ENCODE peak calls at places on chromosomes 11 and 22, in four cellular contexts. U, V, B and A are unnamed samples.
A peak's percentile ranks its signal among the peaks of the same experiment; 100 is the strongest.

GRCh38 chr11:34654491-34655334 is 33.8 kb downstream of the EHF start:
- DNase-seq in U (no peak), V (no peak), B (no peak), A (peak; percentile 92)

GRCh38 chr11:76238551-76238950 is 32.2 kb upstream of the WNT11 start:
- DNase-seq in U (no peak), V (no peak), B (no peak), A (no peak)

GRCh38 chr11:43787823-43788222 is 92.8 kb upstream of the ALKBH3 start:
- DNase-seq in U (no peak), V (no peak), B (no peak), A (no peak)

GRCh38 chr22:31080848-31081649 is at the start of gene SMTN:
- DNase-seq in U (peak; percentile 98), V (peak; percentile 96), B (peak; percentile 83), A (peak; percentile 93)

GRCh38 chr11:45801723-45802315 is 3.1 kb upstream of the SLC35C1 start:
- DNase-seq in U (peak; percentile 75), V (peak; percentile 18), B (no peak), A (peak; percentile 84)

GRCh38 chr11:15136166-15136565 is 21.4 kb downstream of the INSC start:
- DNase-seq in U (no peak), V (no peak), B (no peak), A (no peak)

GRCh38 chr11:42646959-42647358 is 664.8 kb upstream of the API5 start:
- DNase-seq in U (no peak), V (no peak), B (no peak), A (no peak)

GRCh38 chr11:65113361-65113756 is 1.7 kb downstream of the TM7SF2 start:
- DNase-seq in U (no peak), V (no peak), B (no peak), A (no peak)

GRCh38 chr11:64624869-64625481 is 34.0 kb downstream of the SLC22A12 start:
- DNase-seq in U (no peak), V (no peak), B (no peak), A (no peak)

GRCh38 chr11:89491141-89491690 is at the start of gene NOX4:
- DNase-seq in U (no peak), V (peak; percentile 89), B (no peak), A (peak; percentile 14)

GRCh38 chr11:43687120-43687791 is 6.7 kb downstream of the HSD17B12 start:
- DNase-seq in U (peak; percentile 21), V (peak; percentile 87), B (no peak), A (no peak)

GRCh38 chr11:95512682-95513081 is 276.9 kb downstream of the FAM76B start:
- DNase-seq in U (peak; percentile 34), V (peak; percentile 41), B (no peak), A (peak; percentile 24)

GRCh38 chr11:11789735-11790369 is 51.9 kb upstream of the USP47 start:
- DNase-seq in U (no peak), V (peak; percentile 16), B (no peak), A (peak; percentile 35)

GRCh38 chr11:118789501-118790356 is 1.2 kb downstream of the DDX6 start:
- DNase-seq in U (peak; percentile 63), V (peak; percentile 65), B (peak; percentile 36), A (peak; percentile 39)

GRCh38 chr11:111206472-111206871 is 39.1 kb upstream of the POU2AF2 start:
- DNase-seq in U (no peak), V (peak; percentile 5), B (no peak), A (no peak)

GRCh38 chr22:22894740-22895731 is 7.4 kb downstream of the IGLL5 start:
- DNase-seq in U (no peak), V (no peak), B (no peak), A (no peak)

GRCh38 chr11:86938900-86939880 is 16.0 kb downstream of the FZD4 start:
- DNase-seq in U (no peak), V (peak; percentile 85), B (no peak), A (peak; percentile 90)

GRCh38 chr11:74870485-74870884 is 78.4 kb downstream of the XRRA1 start:
- DNase-seq in U (no peak), V (peak; percentile 49), B (no peak), A (peak; percentile 68)

GRCh38 chr11:74863410-74863809 is 85.5 kb downstream of the XRRA1 start:
- DNase-seq in U (no peak), V (no peak), B (no peak), A (no peak)

GRCh38 chr11:74871037-74871436 is 77.9 kb downstream of the XRRA1 start:
- DNase-seq in U (no peak), V (no peak), B (no peak), A (no peak)

GRCh38 chr11:74860743-74861142 is 88.1 kb downstream of the XRRA1 start:
- DNase-seq in U (no peak), V (no peak), B (no peak), A (no peak)

DNA sequence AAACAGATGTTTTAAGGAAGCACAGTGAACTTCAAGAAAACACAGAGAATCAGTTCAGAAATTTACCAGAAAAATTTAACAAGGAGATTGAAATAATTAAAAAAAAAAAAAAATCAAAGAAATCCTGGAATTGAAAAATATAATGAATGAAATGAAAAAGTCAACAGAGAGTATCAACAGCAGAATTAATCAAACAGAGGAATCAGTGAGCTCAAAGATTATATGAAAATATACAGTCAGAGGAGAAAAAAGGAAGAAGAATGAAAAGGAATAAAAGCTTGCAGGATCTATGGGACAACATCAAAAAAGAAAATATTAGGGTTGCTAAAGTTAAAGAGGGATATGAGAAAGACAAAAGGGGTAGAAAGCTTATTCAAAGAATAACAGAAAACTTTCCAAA is 82.3 kb downstream of the XRRA1 start:
- DNase-seq in U (no peak), V (no peak), B (no peak), A (no peak)
- H3K9me3 ChIP-seq in U (peaks cover 12% of the 10 kb centered on the region), V (peaks cover 3% of the 10 kb centered on the region), B (peaks cover 56% of the 10 kb centered on the region), A (peaks cover 66% of the 10 kb centered on the region)

GRCh38 chr22:24302591-24302990 is 32.0 kb downstream of the SPECC1L start:
- DNase-seq in U (peak; percentile 49), V (no peak), B (no peak), A (no peak)
- H3K9me3 ChIP-seq in U (no peaks in the 10 kb centered on the region), V (no peaks in the 10 kb centered on the region), B (no peaks in the 10 kb centered on the region), A (no peaks in the 10 kb centered on the region)

GRCh38 chr22:47250995-47251765 is 488.7 kb downstream of the TBC1D22A start:
- DNase-seq in U (no peak), V (no peak), B (no peak), A (no peak)
- H3K9me3 ChIP-seq in U (no peaks in the 10 kb centered on the region), V (no peaks in the 10 kb centered on the region), B (no peaks in the 10 kb centered on the region), A (no peaks in the 10 kb centered on the region)

GRCh38 chr11:125797641-125798040 is 9.7 kb downstream of the PATE3 start:
- DNase-seq in U (no peak), V (no peak), B (no peak), A (no peak)
- H3K9me3 ChIP-seq in U (no peaks in the 10 kb centered on the region), V (no peaks in the 10 kb centered on the region), B (peaks cover 14% of the 10 kb centered on the region), A (peaks cover 10% of the 10 kb centered on the region)

GRCh38 chr22:48254311-48254873 is 1491.9 kb downstream of the TBC1D22A start:
- DNase-seq in U (peak; percentile 60), V (no peak), B (no peak), A (no peak)

GRCh38 chr22:48253573-48253972 is 1491.1 kb downstream of the TBC1D22A start:
- DNase-seq in U (no peak), V (no peak), B (no peak), A (no peak)

GRCh38 chr22:48251629-48252028 is 1489.2 kb downstream of the TBC1D22A start:
- DNase-seq in U (no peak), V (no peak), B (no peak), A (no peak)

GRCh38 chr22:48250937-48251530 is 1488.6 kb downstream of the TBC1D22A start:
- DNase-seq in U (no peak), V (no peak), B (no peak), A (no peak)

DNA sequence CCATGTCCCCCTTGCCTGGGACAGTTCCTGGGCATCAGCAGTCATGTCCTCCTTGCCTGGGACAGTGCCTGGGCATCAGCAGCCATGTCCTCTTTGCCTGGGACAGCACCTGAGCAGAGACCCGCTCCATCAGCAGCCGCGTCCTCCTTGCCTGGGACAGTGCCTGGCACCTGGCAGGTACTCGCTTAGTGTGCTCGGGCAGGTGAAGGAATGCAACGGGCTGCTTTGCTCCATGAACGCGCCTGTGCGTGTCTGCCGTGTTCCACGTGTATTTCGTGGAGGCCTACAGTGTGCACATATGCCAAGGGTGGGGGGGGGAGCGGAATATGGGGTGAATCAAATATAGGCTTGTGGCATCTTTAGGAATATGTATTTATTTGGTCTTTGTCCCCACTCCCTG is 1490.7 kb downstream of the TBC1D22A start:
- DNase-seq in U (no peak), V (no peak), B (no peak), A (no peak)
- H3K9me3 ChIP-seq in U (no peaks in the 10 kb centered on the region), V (peaks cover 2% of the 10 kb centered on the region), B (no peaks in the 10 kb centered on the region), A (no peaks in the 10 kb centered on the region)

GRCh38 chr22:48796295-48797015 is 1031.2 kb downstream of the BRD1 start:
- DNase-seq in U (no peak), V (no peak), B (no peak), A (no peak)

GRCh38 chr22:48795664-48796063 is 1032.0 kb downstream of the BRD1 start:
- DNase-seq in U (no peak), V (no peak), B (no peak), A (no peak)

GRCh38 chr22:48797731-48798130 is 1029.9 kb downstream of the BRD1 start:
- DNase-seq in U (no peak), V (no peak), B (no peak), A (no peak)

GRCh38 chr22:48793949-48794348 is 1033.7 kb downstream of the BRD1 start:
- DNase-seq in U (no peak), V (no peak), B (no peak), A (no peak)

DNA sequence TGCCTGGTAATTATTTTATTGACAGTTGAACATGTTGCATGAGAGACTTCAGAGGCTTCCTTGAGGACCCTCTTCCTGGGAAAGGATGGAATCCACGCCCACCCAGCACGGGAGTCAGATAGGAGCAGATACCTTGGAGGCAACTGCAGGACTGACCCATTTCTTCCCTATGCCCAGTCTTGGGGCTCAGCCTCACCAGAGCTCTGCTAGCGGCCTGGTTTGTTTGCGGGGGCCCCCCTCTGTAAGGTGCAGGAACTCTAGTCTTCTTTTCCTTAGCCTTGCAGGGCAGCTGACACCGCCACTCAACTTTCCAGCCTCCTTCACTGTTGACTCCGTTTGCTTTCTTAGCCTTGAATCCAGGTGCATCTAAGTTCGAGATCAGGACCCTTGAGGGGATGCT is 1032.8 kb downstream of the BRD1 start:
- DNase-seq in U (no peak), V (no peak), B (no peak), A (no peak)
- H3K9me3 ChIP-seq in U (no peaks in the 10 kb centered on the region), V (peaks cover 11% of the 10 kb centered on the region), B (no peaks in the 10 kb centered on the region), A (no peaks in the 10 kb centered on the region)